ENCODE peak calls at places on chromosomes 1 and 21, in nine cellular contexts. D is lower lobe of right lung, Z is colonic mucosa, V is BE2C, O is AG10803, T is fibroblast of mammary gland, H is GM23248, M is lower leg skin, S is neuronal stem cell. Y is an unnamed sample.

GRCh38 chr1:224736619-224737352 is 120.7 kb downstream of the CNIH3 start:
- DNase-seq in D (no peak), Z (no peak), V (no peak), O (peak), T (peak), H (peak), M (peak), S (no peak), Y (peak)

GRCh38 chr1:21334214-21335087 is 44.2 kb upstream of the ECE1 start:
- DNase-seq in D (peak), Z (peak), V (peak), O (peak), T (peak), H (peak), M (peak), S (no peak), Y (peak)

GRCh38 chr1:21871943-21872342 is 59.9 kb downstream of the LDLRAD2 start:
- DNase-seq in D (no peak), Z (no peak), V (no peak), O (no peak), T (no peak), H (no peak), M (no peak), S (no peak), Y (no peak)

GRCh38 chr1:226649244-226649643 is 89.8 kb downstream of the ITPKB start:
- DNase-seq in D (peak), Z (no peak), V (no peak), O (no peak), T (no peak), H (no peak), M (no peak), S (no peak), Y (no peak)

GRCh38 chr1:163357378-163357777 is 35.6 kb downstream of the NUF2 start:
- DNase-seq in D (no peak), Z (no peak), V (no peak), O (no peak), T (no peak), H (peak), M (no peak), S (no peak), Y (no peak)

GRCh38 chr1:154821083-154821482 is 49.0 kb downstream of the KCNN3 start:
- DNase-seq in D (no peak), Z (no peak), V (no peak), O (peak), T (peak), H (no peak), M (no peak), S (no peak), Y (no peak)

GRCh38 chr1:206797534-206798383 is 25.5 kb upstream of the IL10 start:
- DNase-seq in D (no peak), Z (no peak), V (peak), O (no peak), T (no peak), H (peak), M (no peak), S (peak), Y (peak)

GRCh38 chr21:27315373-27315772 is 348.5 kb upstream of the ADAMTS5 start:
- DNase-seq in D (no peak), Z (no peak), V (no peak), O (no peak), T (no peak), H (peak), M (no peak), S (no peak), Y (no peak)

GRCh38 chr1:12031039-12031980 is 12.0 kb downstream of the MIIP start:
- DNase-seq in D (peak), Z (peak), V (peak), O (peak), T (peak), H (peak), M (no peak), S (no peak), Y (peak)

GRCh38 chr21:16330340-16331319 is 600.8 kb downstream of the USP25 start:
- DNase-seq in D (no peak), Z (peak), V (peak), O (peak), T (peak), H (peak), M (no peak), S (peak), Y (no peak)

GRCh38 chr1:48228156-48228555 is 5.6 kb downstream of the SLC5A9 start:
- DNase-seq in D (no peak), Z (no peak), V (no peak), O (no peak), T (no peak), H (peak), M (no peak), S (no peak), Y (no peak)

GRCh38 chr21:45370575-45370974 is 34.4 kb upstream of the COL18A1 start:
- DNase-seq in D (no peak), Z (no peak), V (no peak), O (no peak), T (peak), H (no peak), M (no peak), S (no peak), Y (no peak)

GRCh38 chr1:115320368-115320767 is 17.7 kb downstream of the NGF start:
- DNase-seq in D (no peak), Z (no peak), V (no peak), O (no peak), T (peak), H (peak), M (no peak), S (no peak), Y (no peak)

GRCh38 chr1:186806477-186806876 is 22.3 kb upstream of the PLA2G4A start:
- DNase-seq in D (no peak), Z (no peak), V (peak), O (no peak), T (peak), H (peak), M (no peak), S (no peak), Y (no peak)

GRCh38 chr1:27368872-27369703 is 2.3 kb upstream of the MAP3K6 start:
- DNase-seq in D (no peak), Z (no peak), V (no peak), O (peak), T (peak), H (peak), M (no peak), S (no peak), Y (no peak)

GRCh38 chr1:183432548-183432875 is 14.3 kb upstream of the NMNAT2 start:
- DNase-seq in D (no peak), Z (peak), V (no peak), O (no peak), T (peak), H (peak), M (no peak), S (no peak), Y (no peak)

GRCh38 chr1:52402860-52403240 is 1.4 kb downstream of the ORC1 start:
- DNase-seq in D (no peak), Z (peak), V (no peak), O (no peak), T (no peak), H (peak), M (no peak), S (no peak), Y (no peak)

GRCh38 chr1:170707959-170708666 is 44.2 kb downstream of the PRRX1 start:
- DNase-seq in D (no peak), Z (no peak), V (no peak), O (peak), T (peak), H (peak), M (no peak), S (no peak), Y (no peak)

GRCh38 chr1:30758785-30759380 is 1.3 kb upstream of the LAPTM5 start:
- DNase-seq in D (no peak), Z (no peak), V (peak), O (peak), T (peak), H (peak), M (no peak), S (no peak), Y (peak)

GRCh38 chr1:185813401-185813979 is 79.3 kb downstream of the HMCN1 start:
- DNase-seq in D (no peak), Z (peak), V (peak), O (peak), T (peak), H (peak), M (no peak), S (peak), Y (peak)

DNA sequence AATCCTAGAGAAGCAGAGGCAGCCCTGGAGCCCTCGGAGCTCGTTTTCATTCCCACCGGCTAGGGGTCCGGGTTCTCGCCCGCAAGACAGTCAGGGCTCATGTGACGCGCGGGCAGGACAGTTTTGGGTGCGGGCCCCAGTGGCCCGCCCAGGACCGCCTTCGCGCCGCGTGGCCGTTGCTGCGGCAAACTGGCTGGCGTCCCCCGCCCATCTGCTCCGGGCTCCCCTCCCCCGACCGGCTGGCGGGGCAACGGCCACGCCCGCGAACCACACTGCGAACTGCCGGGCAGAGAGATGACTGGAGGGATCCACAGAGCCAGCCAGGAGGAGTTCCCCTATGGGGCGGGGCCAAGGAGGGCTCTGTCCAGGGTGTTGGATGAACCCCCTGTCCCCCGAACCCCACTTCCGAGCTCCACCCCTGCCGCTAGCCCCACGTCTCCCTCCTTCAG is 899 bp upstream of the HES2 start:
- DNase-seq in D (no peak), Z (peak), V (no peak), O (no peak), T (no peak), H (peak), M (no peak), S (no peak), Y (peak)
- H3K4me3 ChIP-seq in D (peak), Z (peak), V (no peak), O (no peak), T (no peak), H (no peak), M (no peak), S (no peak), Y (peak)

DNA sequence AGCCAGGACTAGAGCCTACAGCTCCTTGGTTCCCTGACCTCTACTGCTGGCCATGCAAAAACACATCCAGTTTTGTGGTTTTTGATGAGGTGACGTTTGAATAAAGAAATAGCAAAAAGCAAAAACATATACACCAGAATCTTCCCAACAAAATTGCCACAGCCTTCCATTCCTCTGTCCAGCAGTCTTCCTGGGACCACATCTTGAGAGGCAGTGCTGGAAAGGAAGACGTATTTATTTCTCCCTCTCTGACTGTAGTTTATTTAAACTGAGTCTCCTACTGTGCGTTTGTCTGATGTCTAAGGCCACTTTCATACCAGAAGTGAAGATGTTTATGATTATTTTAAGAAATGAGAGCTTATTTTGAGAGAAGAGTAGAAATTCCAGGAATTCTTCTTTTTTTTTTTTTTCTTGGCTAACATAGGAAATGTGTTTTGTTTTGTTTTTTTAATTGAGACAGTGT is 118.4 kb downstream of the ITSN1 start:
- DNase-seq in D (no peak), Z (no peak), V (no peak), O (peak), T (peak), H (peak), M (no peak), S (no peak), Y (no peak)
- H3K4me3 ChIP-seq in D (no peak), Z (no peak), V (no peak), O (no peak), T (no peak), H (peak), M (no peak), S (no peak), Y (no peak)

DNA sequence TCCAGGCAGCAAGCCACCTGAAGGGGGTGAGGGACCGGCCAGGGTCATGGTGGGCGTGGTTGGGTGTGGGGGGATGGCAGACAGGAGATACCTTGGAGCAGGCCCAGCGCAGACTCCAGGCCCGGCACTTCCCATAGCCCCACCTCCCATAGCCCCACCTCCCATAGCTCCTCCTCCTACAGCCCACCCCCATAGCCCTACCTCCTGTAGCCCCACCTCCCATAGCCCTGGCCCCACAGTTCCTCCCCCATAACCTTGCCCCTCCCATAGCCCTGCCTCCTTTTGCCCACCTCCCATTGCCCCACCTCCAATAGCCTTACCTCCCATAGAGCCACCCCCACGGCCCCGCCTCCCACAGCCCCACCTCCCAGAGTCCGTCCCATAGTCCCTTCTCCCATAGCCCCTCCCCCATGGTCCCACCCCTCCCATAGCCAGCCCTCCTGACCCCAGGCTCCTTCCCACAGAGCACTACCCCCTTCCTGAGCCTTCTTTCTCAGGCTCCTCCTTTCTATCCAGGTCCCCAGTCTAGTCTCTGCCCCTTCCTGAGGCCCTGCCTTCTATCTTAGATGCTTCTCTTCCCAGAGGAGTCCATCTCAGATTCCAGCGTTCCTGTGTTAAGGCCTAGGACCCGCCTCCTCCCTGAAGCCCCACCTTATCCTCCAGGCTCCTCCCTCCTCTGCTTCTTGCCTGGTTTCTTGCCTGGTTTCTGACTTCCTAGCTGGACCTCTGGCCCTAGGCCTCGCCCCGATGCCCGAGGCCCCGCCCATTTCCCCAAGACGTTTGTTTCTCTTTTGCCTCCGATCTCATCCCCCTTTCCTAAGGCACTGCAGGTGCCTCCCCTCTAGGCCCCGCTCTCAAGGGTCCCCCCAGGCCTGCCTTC is 46.8 kb downstream of the PTPRU start:
- DNase-seq in D (no peak), Z (peak), V (peak), O (peak), T (peak), H (peak), M (peak), S (peak), Y (peak)
- H3K4me3 ChIP-seq in D (no peak), Z (no peak), V (no peak), O (no peak), T (no peak), H (no peak), M (no peak), S (peak), Y (peak)

GRCh38 chr1:15885701-15886612 is 38.5 kb downstream of the SPEN start:
- DNase-seq in D (peak), Z (peak), V (peak), O (peak), T (peak), H (peak), M (peak), S (peak), Y (peak)

GRCh38 chr1:15886613-15887167 is 39.2 kb downstream of the SPEN start:
- DNase-seq in D (no peak), Z (no peak), V (no peak), O (no peak), T (no peak), H (no peak), M (no peak), S (no peak), Y (no peak)

GRCh38 chr1:15884477-15884876 is 37.0 kb downstream of the SPEN start:
- DNase-seq in D (no peak), Z (no peak), V (no peak), O (no peak), T (no peak), H (no peak), M (no peak), S (no peak), Y (no peak)

GRCh38 chr1:15883326-15883725 is 35.8 kb downstream of the SPEN start:
- DNase-seq in D (no peak), Z (no peak), V (no peak), O (peak), T (no peak), H (peak), M (no peak), S (no peak), Y (no peak)

GRCh38 chr1:15885269-15885668 is 37.8 kb downstream of the SPEN start:
- DNase-seq in D (no peak), Z (no peak), V (no peak), O (no peak), T (no peak), H (no peak), M (no peak), S (no peak), Y (no peak)
- H3K4me3 ChIP-seq in D (peak), Z (no peak), V (no peak), O (peak), T (no peak), H (peak), M (no peak), S (no peak), Y (no peak)

GRCh38 chr1:24930703-24931480 is 816 bp upstream of the RUNX3 start:
- DNase-seq in D (no peak), Z (no peak), V (no peak), O (no peak), T (no peak), H (no peak), M (no peak), S (peak), Y (no peak)

GRCh38 chr1:24933468-24933867 is 3.4 kb upstream of the RUNX3 start:
- DNase-seq in D (no peak), Z (no peak), V (no peak), O (no peak), T (no peak), H (no peak), M (no peak), S (no peak), Y (no peak)

GRCh38 chr1:24932725-24933294 is 2.7 kb upstream of the RUNX3 start:
- DNase-seq in D (no peak), Z (no peak), V (no peak), O (no peak), T (no peak), H (no peak), M (no peak), S (no peak), Y (no peak)

GRCh38 chr1:24931481-24932221 is 1.6 kb upstream of the RUNX3 start:
- DNase-seq in D (no peak), Z (no peak), V (no peak), O (no peak), T (no peak), H (no peak), M (no peak), S (peak), Y (no peak)

DNA sequence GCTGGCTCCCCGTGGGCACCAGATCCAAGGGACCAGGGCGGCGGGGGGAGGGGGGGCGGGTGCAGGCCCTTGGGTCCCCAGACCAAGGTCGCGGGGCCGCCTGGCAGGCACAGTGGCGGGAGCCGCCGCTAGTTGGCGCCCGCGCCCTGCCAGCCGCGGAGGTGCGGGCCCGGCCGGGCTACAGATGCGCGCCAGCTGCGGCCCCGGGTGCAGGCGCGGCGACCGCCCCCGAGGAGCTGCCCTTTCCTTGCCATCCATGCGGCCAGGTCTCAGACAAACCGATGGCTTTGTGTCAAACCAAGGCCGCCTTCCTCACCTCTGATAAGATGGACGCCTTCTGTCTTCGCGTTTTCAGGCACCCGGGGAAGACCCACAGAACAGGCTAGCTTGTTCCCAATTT is 2.2 kb upstream of the RUNX3 start:
- DNase-seq in D (peak), Z (no peak), V (peak), O (peak), T (peak), H (peak), M (no peak), S (peak), Y (peak)
- H3K4me3 ChIP-seq in D (peak), Z (no peak), V (no peak), O (no peak), T (no peak), H (no peak), M (no peak), S (no peak), Y (no peak)